ENCODE peak calls at places on chromosomes 3 and 15, in five cellular contexts. T, A, G, B and U are unnamed samples.

GRCh38 chr3:190338717-190339116 is 16.5 kb upstream of the CLDN1 start:
- DNase-seq in T (no peak), A (no peak), G (no peak), B (no peak), U (no peak)

GRCh38 chr3:12286504-12286903 is 2.4 kb upstream of the PPARG start:
- DNase-seq in T (no peak), A (no peak), G (no peak), B (no peak), U (no peak)

GRCh38 chr3:108493862-108494261 is 16.5 kb downstream of the MYH15 start:
- DNase-seq in T (no peak), A (no peak), G (peak; percentile 14), B (no peak), U (no peak)

GRCh38 chr3:111911446-111911845 is 52.4 kb downstream of the PHLDB2 start:
- DNase-seq in T (no peak), A (no peak), G (no peak), B (no peak), U (no peak)

GRCh38 chr3:120170223-120170622 is 76.0 kb upstream of the GSK3B start:
- DNase-seq in T (no peak), A (no peak), G (no peak), B (no peak), U (peak; percentile 47)

GRCh38 chr15:101242160-101242998 is 9.5 kb downstream of the CHSY1 start:
- DNase-seq in T (no peak), A (no peak), G (no peak), B (no peak), U (no peak)

GRCh38 chr15:25763954-25764353 is 99.2 kb downstream of the ATP10A start:
- DNase-seq in T (no peak), A (no peak), G (no peak), B (peak; percentile 3), U (no peak)

GRCh38 chr15:52343831-52344230 is 48.2 kb upstream of the MYO5C start:
- DNase-seq in T (no peak), A (no peak), G (peak; percentile 11), B (no peak), U (no peak)

GRCh38 chr3:171788546-171789351 is 21.5 kb downstream of the PLD1 start:
- DNase-seq in T (no peak), A (no peak), G (no peak), B (no peak), U (no peak)

GRCh38 chr15:60757831-60758570 is 279.1 kb upstream of the ICE2 start:
- DNase-seq in T (peak; percentile 5), A (peak; percentile 44), G (no peak), B (no peak), U (no peak)

GRCh38 chr15:63473999-63474809 is 30.2 kb upstream of the USP3 start:
- DNase-seq in T (no peak), A (no peak), G (no peak), B (peak; percentile 71), U (no peak)

GRCh38 chr3:183202004-183202722 is 39.6 kb upstream of the LAMP3 start:
- DNase-seq in T (no peak), A (no peak), G (no peak), B (no peak), U (no peak)

GRCh38 chr3:141875893-141876380 is 506 bp upstream of the ATP1B3 start:
- DNase-seq in T (peak; percentile 68), A (peak; percentile 78), G (peak; percentile 20), B (peak; percentile 86), U (peak; percentile 18)

GRCh38 chr3:134325722-134326121 is 48.5 kb downstream of the AMOTL2 start:
- DNase-seq in T (no peak), A (no peak), G (no peak), B (no peak), U (no peak)

GRCh38 chr3:180594631-180595348 is 7.2 kb upstream of the TTC14 start:
- DNase-seq in T (no peak), A (no peak), G (peak; percentile 17), B (no peak), U (no peak)

GRCh38 chr3:101850327-101851048 is 1.2 kb downstream of the NFKBIZ start:
- DNase-seq in T (no peak), A (no peak), G (peak; percentile 51), B (no peak), U (no peak)

GRCh38 chr3:195542261-195542660 is 864 bp downstream of the PPP1R2 start:
- DNase-seq in T (no peak), A (no peak), G (no peak), B (no peak), U (no peak)